ENCODE peak calls at places on chromosomes 7 and 10, in four cellular contexts. One of them, this sample, is unnamed.

GRCh38 chr7:141659501-141659900 is 42.5 kb downstream of the DENND11 start:
- DNase-seq in K562: no peak
- DNase-seq in HepG2: no peak
- DNase-seq in GM12878: no peak
- DNase-seq in this sample: no peak

GRCh38 chr10:107653832-107654287 is 489.4 kb upstream of the SORCS1 start:
- DNase-seq in K562: no peak
- DNase-seq in GM12878: peak; percentile 37
- DNase-seq in HepG2: no peak
- DNase-seq in this sample: no peak

GRCh38 chr7:140656548-140657515 is 15.9 kb upstream of the ADCK2 start:
- DNase-seq in GM12878: no peak
- DNase-seq in K562: no peak
- DNase-seq in HepG2: peak; percentile 27
- DNase-seq in this sample: no peak

GRCh38 chr10:30759423-30759822 is 129.9 kb upstream of the LYZL2 start:
- DNase-seq in K562: no peak
- DNase-seq in HepG2: no peak
- DNase-seq in GM12878: no peak
- DNase-seq in this sample: no peak

GRCh38 chr7:35249537-35249907 is 4.4 kb downstream of the TBX20 start:
- DNase-seq in GM12878: no peak
- DNase-seq in K562: peak; percentile 3
- DNase-seq in HepG2: no peak
- DNase-seq in this sample: peak; percentile 22

GRCh38 chr7:131250331-131250730 is 77.3 kb upstream of the MKLN1 start:
- DNase-seq in GM12878: no peak
- DNase-seq in K562: no peak
- DNase-seq in HepG2: no peak
- DNase-seq in this sample: no peak

GRCh38 chr7:151131622-151132293 is 35.7 kb downstream of the GBX1 start:
- DNase-seq in GM12878: no peak
- DNase-seq in HepG2: no peak
- DNase-seq in K562: no peak
- DNase-seq in this sample: no peak

GRCh38 chr7:142454862-142455261 is 197.0 kb upstream of the PRSS58 start:
- DNase-seq in K562: no peak
- DNase-seq in HepG2: no peak
- DNase-seq in GM12878: no peak
- DNase-seq in this sample: no peak

GRCh38 chr7:57177856-57178767 is 45.9 kb upstream of the ZNF479 start:
- DNase-seq in HepG2: no peak
- DNase-seq in GM12878: no peak
- DNase-seq in K562: no peak
- DNase-seq in this sample: no peak

GRCh38 chr10:120948889-120949382 is 97.8 kb downstream of the WDR11 start:
- DNase-seq in K562: peak; percentile 78
- DNase-seq in GM12878: no peak
- DNase-seq in HepG2: peak; percentile 21
- DNase-seq in this sample: peak; percentile 92

GRCh38 chr10:75276029-75276872 is 40.5 kb upstream of the COMTD1 start:
- DNase-seq in GM12878: no peak
- DNase-seq in HepG2: no peak
- DNase-seq in K562: peak; percentile 54
- DNase-seq in this sample: no peak

GRCh38 chr7:112414855-112415490 is 35.3 kb upstream of the IFRD1 start:
- DNase-seq in GM12878: no peak
- DNase-seq in HepG2: peak; percentile 42
- DNase-seq in K562: peak; percentile 76
- DNase-seq in this sample: peak; percentile 59

GRCh38 chr7:116075351-116076145 is 45.0 kb upstream of the TFEC start:
- DNase-seq in K562: no peak
- DNase-seq in GM12878: no peak
- DNase-seq in HepG2: no peak
- DNase-seq in this sample: no peak

GRCh38 chr7:125061776-125062397 is 132.3 kb upstream of the POT1 start:
- DNase-seq in K562: no peak
- DNase-seq in GM12878: no peak
- DNase-seq in HepG2: no peak
- DNase-seq in this sample: no peak

GRCh38 chr7:104805449-104806317 is 208.3 kb upstream of the KMT2E start:
- DNase-seq in HepG2: no peak
- DNase-seq in GM12878: no peak
- DNase-seq in K562: no peak
- DNase-seq in this sample: no peak

GRCh38 chr7:27774717-27775328 is 34.9 kb downstream of the TAX1BP1 start:
- DNase-seq in HepG2: peak; percentile 39
- DNase-seq in K562: peak; percentile 15
- DNase-seq in GM12878: no peak
- DNase-seq in this sample: peak; percentile 10

GRCh38 chr10:78862328-78862640 is 206.5 kb upstream of the ZMIZ1 start:
- DNase-seq in GM12878: no peak
- DNase-seq in HepG2: no peak
- DNase-seq in K562: no peak
- DNase-seq in this sample: no peak

GRCh38 chr7:72476608-72477305 is 64.6 kb upstream of the CALN1 start:
- DNase-seq in HepG2: no peak
- DNase-seq in GM12878: no peak
- DNase-seq in K562: no peak
- DNase-seq in this sample: no peak

GRCh38 chr10:130421909-130422308 is 285.7 kb downstream of the GLRX3 start:
- DNase-seq in GM12878: no peak
- DNase-seq in HepG2: no peak
- DNase-seq in K562: no peak
- DNase-seq in this sample: no peak

GRCh38 chr7:26782501-26782900 is 81.9 kb downstream of the SKAP2 start:
- DNase-seq in K562: no peak
- DNase-seq in HepG2: no peak
- DNase-seq in GM12878: no peak
- DNase-seq in this sample: no peak

GRCh38 chr10:125584954-125585353 is 98.0 kb downstream of the TEX36 start:
- DNase-seq in K562: no peak
- DNase-seq in GM12878: no peak
- DNase-seq in HepG2: no peak
- DNase-seq in this sample: no peak

GRCh38 chr7:94741179-94741578 is 85.2 kb upstream of the SGCE start:
- DNase-seq in HepG2: peak; percentile 7
- DNase-seq in K562: no peak
- DNase-seq in GM12878: no peak
- DNase-seq in this sample: no peak

DNA sequence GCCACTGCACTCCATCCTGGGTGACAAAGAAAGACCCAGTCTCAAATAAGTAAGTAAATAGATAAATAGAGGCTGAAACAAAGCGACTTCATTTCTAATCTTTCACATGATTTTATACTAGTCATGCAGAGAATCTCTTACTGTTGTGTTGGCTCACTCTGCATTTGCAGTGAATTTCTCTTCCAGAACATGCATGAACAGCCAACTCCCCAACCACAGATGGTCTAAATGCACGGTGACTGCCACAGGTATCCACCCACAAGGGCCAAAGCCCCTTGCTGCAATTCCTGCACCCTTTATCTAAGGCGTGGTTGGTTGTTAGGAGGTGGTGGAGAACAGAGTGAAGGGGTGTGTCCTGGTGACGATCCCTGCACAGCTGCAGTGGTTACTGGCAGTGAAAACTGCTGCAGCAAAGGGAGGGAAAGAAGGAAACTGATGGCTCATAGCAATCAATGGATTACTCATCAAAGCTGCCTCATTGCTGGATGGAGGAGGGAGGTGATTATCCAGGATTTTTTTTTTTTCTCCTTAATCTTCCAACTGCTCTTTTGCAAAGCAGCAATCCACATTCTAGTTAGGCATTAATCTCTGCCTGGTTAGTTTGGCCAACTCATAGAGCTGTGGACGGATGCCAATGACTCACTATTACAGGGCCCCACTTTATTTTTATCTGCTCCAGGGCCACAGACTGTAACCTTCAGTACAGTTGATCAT is 50.6 kb downstream of the PRTFDC1 start:
- DNase-seq in HepG2: peak; percentile 54
- DNase-seq in K562: peak; percentile 72
- DNase-seq in GM12878: peak; percentile 43
- DNase-seq in this sample: no peak
- TF ChIP-seq FOXK2 in HepG2: no peak
- TF ChIP-seq FOXK2 in K562: peak; percentile 34
- TF ChIP-seq FOXK2 in GM12878: no peak
- TF ChIP-seq FOXK2 in this sample: no peak

GRCh38 chr7:83614112-83614511 is 34.8 kb downstream of the SEMA3E start:
- DNase-seq in GM12878: no peak
- DNase-seq in K562: no peak
- DNase-seq in HepG2: no peak
- DNase-seq in this sample: no peak

GRCh38 chr7:83613232-83613631 is 35.7 kb downstream of the SEMA3E start:
- DNase-seq in GM12878: no peak
- DNase-seq in K562: no peak
- DNase-seq in HepG2: no peak
- DNase-seq in this sample: no peak

GRCh38 chr7:83611776-83612175 is 37.2 kb downstream of the SEMA3E start:
- DNase-seq in GM12878: no peak
- DNase-seq in K562: no peak
- DNase-seq in HepG2: no peak
- DNase-seq in this sample: no peak

DNA sequence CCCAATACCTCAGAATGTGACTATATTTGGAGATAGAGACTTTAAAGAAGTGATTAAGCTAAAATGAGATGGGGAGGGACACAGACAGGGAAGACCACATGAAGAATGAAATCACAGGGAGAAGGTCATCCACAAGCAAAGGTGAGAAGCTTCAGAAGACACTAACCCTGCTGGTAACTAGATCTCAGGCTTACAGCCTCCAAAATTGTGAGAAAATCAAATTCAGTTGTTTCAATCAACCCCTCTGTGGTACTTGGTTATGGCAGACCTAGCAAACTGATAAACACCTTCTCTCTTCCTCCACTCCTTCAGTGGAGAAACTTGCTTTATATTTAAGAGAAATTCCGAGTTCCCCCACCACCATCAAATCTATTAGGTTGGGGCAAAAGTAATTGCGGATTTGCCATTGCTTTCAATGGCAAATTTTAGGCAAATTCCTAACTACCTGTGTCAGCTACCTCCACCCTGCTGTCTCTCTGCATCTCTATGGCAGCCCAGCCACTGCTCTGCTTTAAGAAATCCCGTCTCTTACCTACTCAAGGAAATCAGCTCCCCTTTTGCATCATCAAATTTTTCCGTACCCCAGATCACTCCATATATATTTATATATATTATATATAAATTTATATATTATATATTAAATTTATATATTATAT is 38.2 kb downstream of the SEMA3E start:
- DNase-seq in HepG2: no peak
- DNase-seq in GM12878: no peak
- DNase-seq in K562: no peak
- DNase-seq in this sample: no peak
- TF ChIP-seq FOXK2 in HepG2: no peak
- TF ChIP-seq FOXK2 in GM12878: no peak
- TF ChIP-seq FOXK2 in K562: no peak
- TF ChIP-seq FOXK2 in this sample: no peak

DNA sequence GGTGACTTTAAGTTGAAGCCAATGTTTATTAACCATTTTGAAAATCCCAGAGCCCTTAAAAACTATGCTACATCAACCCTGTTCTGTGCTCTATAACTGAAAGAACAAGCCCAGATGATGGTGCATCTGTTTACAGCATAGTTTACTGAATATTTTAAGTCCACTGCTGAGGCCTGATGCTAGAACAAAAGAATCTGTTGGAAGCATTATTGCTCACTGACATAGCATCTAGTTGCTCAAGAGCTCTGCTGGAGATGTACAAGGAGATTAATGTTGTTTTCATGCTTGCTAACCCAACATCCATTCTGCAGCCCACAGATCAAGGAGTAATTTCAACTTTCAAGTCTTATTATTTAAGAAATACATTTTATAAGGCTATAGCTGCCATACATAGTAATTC is 181.3 kb upstream of the FEZF1 start:
- DNase-seq in GM12878: no peak
- DNase-seq in K562: no peak
- DNase-seq in HepG2: no peak
- DNase-seq in this sample: no peak
- TF ChIP-seq FOXK2 in GM12878: no peak
- TF ChIP-seq FOXK2 in K562: no peak
- TF ChIP-seq FOXK2 in HepG2: no peak
- TF ChIP-seq FOXK2 in this sample: no peak

DNA sequence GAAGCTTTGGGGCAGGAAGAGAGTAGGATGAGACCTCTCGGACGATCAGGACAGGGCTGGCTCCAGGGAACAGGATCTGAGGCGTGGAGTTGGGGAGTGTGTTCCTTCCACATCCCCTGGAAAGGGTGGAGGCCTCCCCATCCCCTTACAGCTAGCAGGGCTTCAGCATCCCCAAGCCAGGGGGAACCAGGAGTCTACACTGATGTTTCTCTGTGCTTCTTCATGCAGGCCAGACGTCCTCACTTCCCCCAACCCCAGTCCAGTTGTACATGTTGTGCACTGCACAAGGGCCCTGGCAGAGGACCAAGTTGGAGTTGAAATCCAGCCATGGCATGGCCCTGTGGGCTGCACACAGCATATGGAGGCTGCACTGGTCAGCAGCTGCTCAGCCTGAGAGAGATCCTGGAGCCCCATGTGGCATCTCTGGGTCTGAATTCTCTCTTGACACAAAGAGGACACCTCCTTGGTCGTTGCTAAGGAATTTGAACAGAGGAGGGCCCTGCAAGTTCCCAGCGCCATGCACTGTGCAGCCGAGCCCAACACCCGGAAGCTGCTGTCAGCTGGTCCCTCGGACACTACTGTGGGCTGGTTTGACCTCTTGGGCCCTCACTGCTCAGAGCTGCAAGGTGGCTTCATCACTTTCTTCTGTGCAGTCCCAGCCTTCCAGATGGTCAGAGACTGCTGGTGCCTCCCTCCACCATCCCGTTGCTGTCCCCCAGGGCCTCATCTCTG is 181.1 kb downstream of the DNAJB6 start:
- DNase-seq in GM12878: no peak
- DNase-seq in HepG2: no peak
- DNase-seq in K562: no peak
- DNase-seq in this sample: no peak
- TF ChIP-seq FOXK2 in GM12878: no peak
- TF ChIP-seq FOXK2 in HepG2: no peak
- TF ChIP-seq FOXK2 in K562: no peak
- TF ChIP-seq FOXK2 in this sample: no peak

GRCh38 chr7:127755529-127755928 is 103.5 kb downstream of the SND1 start:
- DNase-seq in K562: no peak
- DNase-seq in HepG2: no peak
- DNase-seq in GM12878: no peak
- DNase-seq in this sample: no peak
- TF ChIP-seq FOXK2 in K562: no peak
- TF ChIP-seq FOXK2 in HepG2: no peak
- TF ChIP-seq FOXK2 in GM12878: no peak
- TF ChIP-seq FOXK2 in this sample: no peak

DNA sequence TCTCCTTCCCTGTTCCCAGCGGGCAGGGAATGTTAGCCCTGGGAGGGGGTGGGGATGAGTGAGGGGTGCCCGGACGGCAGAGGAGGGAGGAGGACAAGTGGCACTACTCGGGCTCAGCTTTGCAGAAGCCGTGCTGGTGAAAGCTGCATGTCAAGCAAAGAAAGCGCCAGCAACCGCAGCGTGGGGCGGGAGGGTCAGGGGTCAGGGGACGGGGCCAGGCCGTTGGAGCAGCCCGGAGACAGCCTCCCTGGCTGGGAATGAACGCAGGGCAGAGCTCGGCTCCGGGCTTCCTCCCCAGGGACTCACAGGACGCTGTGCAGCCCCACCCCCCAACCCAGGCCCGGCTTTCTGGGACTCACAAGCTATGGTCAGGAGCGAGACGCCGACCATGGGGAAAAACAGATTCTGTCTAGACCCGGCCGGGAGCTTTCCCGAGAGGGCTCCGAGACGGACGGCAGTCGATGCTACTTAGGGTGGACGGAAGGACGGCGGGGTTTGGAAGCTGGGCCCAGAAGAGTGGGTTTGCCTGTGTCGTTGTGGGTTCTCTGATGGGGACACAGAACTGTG is 113.4 kb downstream of the VIPR2 start:
- DNase-seq in HepG2: no peak
- DNase-seq in GM12878: no peak
- DNase-seq in K562: peak; percentile 50
- DNase-seq in this sample: no peak
- TF ChIP-seq FOXK2 in HepG2: no peak
- TF ChIP-seq FOXK2 in GM12878: no peak
- TF ChIP-seq FOXK2 in K562: no peak
- TF ChIP-seq FOXK2 in this sample: no peak

This sample was measured in HEK293T.